ENCODE peak calls at places on chromosomes 4 and X, in four cellular contexts. H, X, D and K are unnamed samples.

GRCh38 chrX:85004255-85004654 is 578 bp downstream of the APOOL start:
- DNase-seq in H (no peak), X (no peak), D (no peak), K (no peak)

GRCh38 chrX:630007-630921 is at the start of gene SHOX:
- DNase-seq in H (no peak), X (no peak), D (no peak), K (no peak)

GRCh38 chrX:46922601-46923000 is 10.4 kb downstream of the JADE3 start:
- DNase-seq in X (no peak), H (no peak), D (no peak), K (no peak)

GRCh38 chr4:72418458-72418857 is 150.6 kb downstream of the ADAMTS3 start:
- DNase-seq in X (no peak), D (no peak), H (no peak), K (no peak)

GRCh38 chrX:48854898-48855297 is 19.5 kb upstream of the PCSK1N start:
- DNase-seq in H (no peak), D (no peak), X (peak; percentile 3), K (no peak)

GRCh38 chr4:22077571-22077970 is 129.0 kb upstream of the KCNIP4 start:
- DNase-seq in D (no peak), X (no peak), H (no peak), K (no peak)

GRCh38 chrX:44432641-44433040 is 89.2 kb upstream of the EFHC2 start:
- DNase-seq in X (peak; percentile 8), D (no peak), H (no peak), K (peak; percentile 4)

GRCh38 chrX:152652060-152652459 is 14.4 kb downstream of the GABRQ start:
- DNase-seq in D (no peak), H (no peak), X (no peak), K (no peak)

GRCh38 chrX:96713303-96713702 is 28.7 kb downstream of the DIAPH2 start:
- DNase-seq in X (no peak), D (no peak), H (no peak), K (no peak)

GRCh38 chr4:5900844-5901243 is 8.0 kb upstream of the CRMP1 start:
- DNase-seq in D (no peak), X (no peak), H (no peak), K (no peak)

GRCh38 chr4:5908836-5909235 is 15.9 kb upstream of the CRMP1 start:
- DNase-seq in H (no peak), D (no peak), X (no peak), K (peak; percentile 40)

GRCh38 chr4:5899881-5900280 is 7.0 kb upstream of the CRMP1 start:
- DNase-seq in X (no peak), D (no peak), H (no peak), K (no peak)

DNA sequence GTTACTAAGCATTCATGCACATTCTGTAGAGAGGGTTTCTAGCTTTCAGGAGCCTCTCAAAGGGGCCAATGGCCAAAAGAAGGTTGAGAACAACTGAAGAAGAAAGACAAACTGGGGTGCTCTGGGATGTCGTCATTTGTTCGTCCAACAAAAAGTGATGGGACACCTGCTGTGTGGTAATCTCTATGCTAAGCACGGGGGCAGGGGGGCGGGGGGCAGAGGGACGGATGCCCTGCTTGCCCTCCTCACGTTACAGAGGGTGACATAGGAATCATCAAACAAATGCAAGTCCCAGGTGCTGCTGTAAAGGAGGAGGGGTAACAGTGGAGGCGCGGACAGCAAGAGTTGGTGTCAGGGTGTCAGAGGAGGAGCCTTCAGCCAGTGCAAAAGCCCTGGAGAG is 12.8 kb upstream of the CRMP1 start:
- DNase-seq in D (no peak), X (no peak), H (no peak), K (no peak)
- TF ChIP-seq CTCF in D (no peak), X (no peak), H (no peak), K (no peak)

DNA sequence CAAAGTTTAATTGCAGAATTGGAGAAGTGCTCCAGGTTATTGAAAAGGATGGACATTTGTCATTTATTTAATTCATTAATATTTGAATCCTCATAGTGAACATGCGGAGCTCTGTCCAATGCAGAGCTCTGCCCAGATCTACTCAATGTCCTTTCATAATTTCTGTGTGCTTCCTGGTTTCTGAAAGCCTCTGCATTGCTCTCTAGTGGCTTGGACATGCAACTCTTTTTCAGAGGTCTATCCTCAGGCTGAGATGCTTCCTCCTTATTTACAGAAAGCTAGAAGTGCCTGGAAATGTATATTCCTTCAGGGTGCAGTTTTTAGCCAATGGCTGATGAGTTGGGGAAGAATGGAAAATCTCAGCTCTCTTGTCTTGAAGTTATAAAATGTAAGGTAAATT is 786.1 kb upstream of the AADAT start:
- DNase-seq in X (peak; percentile 22), D (no peak), H (no peak), K (no peak)
- TF ChIP-seq CTCF in X (no peak), D (peak; percentile 51), H (peak; percentile 34), K (no peak)

DNA sequence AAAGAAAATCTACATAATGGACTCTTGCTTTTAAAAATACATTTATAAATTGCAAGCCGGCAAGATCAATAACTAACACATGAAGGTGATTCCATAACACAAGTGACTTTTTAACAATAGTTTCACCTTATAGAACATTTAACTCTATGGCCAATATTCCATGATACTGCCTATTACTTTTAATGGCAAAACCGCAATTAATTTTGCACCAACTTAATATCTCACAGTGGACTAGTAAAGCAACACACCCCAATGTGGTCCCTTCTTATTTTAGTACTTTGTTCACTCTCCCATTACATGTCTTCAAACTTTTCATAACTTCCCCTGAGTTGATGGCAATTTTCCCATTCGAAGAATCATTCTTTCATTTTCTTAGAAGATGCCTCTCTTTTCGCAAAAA is 351.6 kb upstream of the F9 start:
- DNase-seq in X (no peak), H (no peak), D (no peak), K (no peak)
- TF ChIP-seq CTCF in X (no peak), H (no peak), D (no peak), K (no peak)

GRCh38 chr4:119559044-119559647 is 69.5 kb downstream of the PDE5A start:
- DNase-seq in X (peak; percentile 12), H (no peak), D (no peak), K (no peak)
- TF ChIP-seq CTCF in X (peak; percentile 51), H (peak; percentile 50), D (peak; percentile 74), K (peak; percentile 72)

GRCh38 chrX:53241558-53241957 is 16.6 kb upstream of the KDM5C start:
- DNase-seq in X (no peak), D (no peak), H (no peak), K (no peak)

GRCh38 chrX:53247928-53248327 is 22.9 kb upstream of the KDM5C start:
- DNase-seq in X (no peak), D (no peak), H (no peak), K (no peak)

GRCh38 chrX:53242310-53242709 is 17.3 kb upstream of the KDM5C start:
- DNase-seq in X (no peak), D (no peak), H (no peak), K (no peak)

GRCh38 chrX:53246231-53246630 is 21.2 kb upstream of the KDM5C start:
- DNase-seq in X (no peak), H (no peak), D (no peak), K (no peak)

GRCh38 chrX:53244610-53245009 is 19.6 kb upstream of the KDM5C start:
- DNase-seq in D (no peak), X (no peak), H (no peak), K (no peak)
- TF ChIP-seq CTCF in D (peak; percentile 37), X (peak; percentile 20), H (no peak), K (peak; percentile 43)

GRCh38 chr4:19304028-19304427 is 947.7 kb upstream of the SLIT2 start:
- DNase-seq in H (no peak), D (no peak), X (no peak), K (no peak)

GRCh38 chr4:19309365-19309764 is 942.3 kb upstream of the SLIT2 start:
- DNase-seq in H (no peak), X (no peak), D (no peak), K (no peak)
- TF ChIP-seq CTCF in H (no peak), X (peak; percentile 10), D (no peak), K (no peak)

GRCh38 chr4:31647776-31648175 is 927.6 kb downstream of the PCDH7 start:
- DNase-seq in X (no peak), H (no peak), D (no peak), K (no peak)
- TF ChIP-seq CTCF in X (no peak), H (no peak), D (no peak), K (no peak)

DNA sequence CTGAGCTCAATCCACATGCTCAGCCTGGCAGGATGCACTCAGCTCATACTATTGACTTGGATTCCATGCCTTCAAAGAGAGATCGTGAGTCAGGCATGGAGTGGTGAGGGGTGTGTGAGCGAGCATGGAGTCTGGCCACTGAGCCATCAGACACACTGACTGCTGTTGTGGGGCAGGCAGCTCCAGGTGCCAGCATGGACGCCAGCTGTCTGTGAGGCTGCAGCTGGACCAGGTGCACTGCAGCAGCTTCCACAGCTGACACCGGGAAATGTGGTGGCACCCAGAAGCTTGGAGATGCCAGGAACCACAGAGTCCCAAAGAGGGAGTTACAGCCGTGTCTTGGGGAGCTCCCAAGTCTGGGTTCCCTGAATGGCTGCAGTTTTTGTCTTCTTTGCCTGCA is 1026.4 kb upstream of the ADGRL3 start:
- DNase-seq in H (no peak), D (no peak), X (no peak), K (no peak)
- TF ChIP-seq CTCF in H (no peak), D (no peak), X (no peak), K (no peak)

GRCh38 chr4:71130827-71131603 is 137.6 kb downstream of the DCK start:
- DNase-seq in H (no peak), D (no peak), X (no peak), K (no peak)
- TF ChIP-seq CTCF in H (no peak), D (no peak), X (no peak), K (no peak)